ENCODE peak calls at places on chromosomes 3 and 15, in seven cellular contexts. B is Panc1, J is OCI-LY7, C is suprapubic skin, Q is nephron progenitor cell, O is brain microvascular endothelial cell, K is pancreas. W is an unnamed sample.

GRCh38 chr15:94154255-94154654 is 77.1 kb upstream of the MCTP2 start:
- DNase-seq in B (no peak), J (no peak), C (no peak), Q (no peak), O (no peak), K (no peak), W (no peak)

GRCh38 chr3:13824521-13825316 is 55.2 kb downstream of the WNT7A start:
- DNase-seq in B (no peak), J (no peak), C (peak), Q (no peak), O (no peak), K (no peak), W (no peak)

GRCh38 chr3:36373661-36374060 is 6.6 kb upstream of the STAC start:
- DNase-seq in B (no peak), J (no peak), C (no peak), Q (no peak), O (no peak), K (no peak), W (no peak)

GRCh38 chr3:176430244-176430893 is 766.9 kb downstream of the TBL1XR1 start:
- DNase-seq in B (no peak), J (peak), C (no peak), Q (peak), O (peak), K (no peak), W (no peak)

GRCh38 chr3:39105687-39106063 is 1.8 kb downstream of the GORASP1 start:
- DNase-seq in B (no peak), J (no peak), C (no peak), Q (no peak), O (no peak), K (no peak), W (no peak)

GRCh38 chr3:37093481-37093880 is 80.9 kb downstream of the LRRFIP2 start:
- DNase-seq in B (no peak), J (no peak), C (no peak), Q (no peak), O (peak), K (no peak), W (no peak)

GRCh38 chr15:45948226-45948625 is 313.4 kb downstream of the SQOR start:
- DNase-seq in B (no peak), J (no peak), C (no peak), Q (no peak), O (no peak), K (no peak), W (no peak)

GRCh38 chr3:36729204-36730056 is 34.9 kb downstream of the DCLK3 start:
- DNase-seq in B (peak), J (peak), C (no peak), Q (no peak), O (peak), K (no peak), W (no peak)

GRCh38 chr3:172276103-172276502 is 172.2 kb downstream of the GHSR start:
- DNase-seq in B (no peak), J (peak), C (no peak), Q (no peak), O (no peak), K (no peak), W (no peak)

GRCh38 chr3:79358327-79358726 is 409.5 kb downstream of the ROBO1 start:
- DNase-seq in B (no peak), J (no peak), C (no peak), Q (no peak), O (no peak), K (no peak), W (no peak)

GRCh38 chr3:129888739-129889138 is 4.8 kb downstream of the TMCC1 start:
- DNase-seq in B (peak), J (no peak), C (no peak), Q (no peak), O (peak), K (no peak), W (no peak)

GRCh38 chr15:68423359-68424028 is 8.5 kb downstream of the ITGA11 start:
- DNase-seq in B (no peak), J (no peak), C (peak), Q (no peak), O (no peak), K (no peak), W (peak)

GRCh38 chr3:46469680-46470357 is 5.1 kb upstream of the LTF start:
- DNase-seq in B (no peak), J (no peak), C (no peak), Q (no peak), O (no peak), K (peak), W (peak)

GRCh38 chr3:131846296-131846924 is 188.4 kb downstream of the CPNE4 start:
- DNase-seq in B (no peak), J (no peak), C (no peak), Q (no peak), O (no peak), K (no peak), W (no peak)

GRCh38 chr15:64635486-64635815 is 139.9 kb downstream of the RBPMS2 start:
- DNase-seq in B (no peak), J (no peak), C (no peak), Q (no peak), O (peak), K (no peak), W (no peak)

GRCh38 chr3:57755368-57756021 is 614 bp upstream of the SLMAP start:
- DNase-seq in B (no peak), J (peak), C (no peak), Q (peak), O (no peak), K (no peak), W (no peak)

GRCh38 chr15:31314380-31314779 is 12.3 kb upstream of the KLF13 start:
- DNase-seq in B (no peak), J (no peak), C (no peak), Q (no peak), O (no peak), K (no peak), W (no peak)

GRCh38 chr15:40306908-40307307 is 827 bp downstream of the PLCB2 start:
- DNase-seq in B (no peak), J (no peak), C (no peak), Q (no peak), O (no peak), K (peak), W (no peak)

GRCh38 chr3:195508185-195508584 is 34.9 kb downstream of the PPP1R2 start:
- DNase-seq in B (no peak), J (no peak), C (no peak), Q (no peak), O (no peak), K (no peak), W (no peak)

GRCh38 chr3:29239377-29239776 is 41.5 kb upstream of the RBMS3 start:
- DNase-seq in B (no peak), J (no peak), C (no peak), Q (no peak), O (peak), K (no peak), W (no peak)

GRCh38 chr3:191566469-191566868 is 105.5 kb downstream of the PYDC2 start:
- DNase-seq in B (no peak), J (no peak), C (no peak), Q (no peak), O (no peak), K (no peak), W (no peak)

GRCh38 chr3:78707094-78707493 is 1060.7 kb downstream of the ROBO1 start:
- DNase-seq in B (no peak), J (no peak), C (no peak), Q (no peak), O (no peak), K (no peak), W (no peak)

GRCh38 chr3:128969993-128970740 is 23.7 kb downstream of the CFAP92 start:
- DNase-seq in B (peak), J (peak), C (no peak), Q (peak), O (no peak), K (peak), W (no peak)

GRCh38 chr3:48155122-48155521 is 33.1 kb downstream of the CDC25A start:
- DNase-seq in B (no peak), J (peak), C (no peak), Q (no peak), O (peak), K (no peak), W (no peak)

GRCh38 chr15:33045066-33045810 is 149.3 kb downstream of the FMN1 start:
- DNase-seq in B (no peak), J (no peak), C (no peak), Q (no peak), O (no peak), K (no peak), W (no peak)

GRCh38 chr3:37912052-37912733 is 50.5 kb downstream of the CTDSPL start:
- DNase-seq in B (no peak), J (peak), C (no peak), Q (no peak), O (no peak), K (no peak), W (no peak)

GRCh38 chr3:185280572-185281365 is 26.9 kb upstream of the EHHADH start:
- DNase-seq in B (peak), J (peak), C (no peak), Q (no peak), O (peak), K (no peak), W (no peak)

GRCh38 chr3:105744202-105744601 is 124.6 kb downstream of the CBLB start:
- DNase-seq in B (no peak), J (no peak), C (no peak), Q (no peak), O (no peak), K (no peak), W (no peak)

GRCh38 chr3:40054568-40055222 is 245.3 kb downstream of the MYRIP start:
- DNase-seq in B (no peak), J (no peak), C (no peak), Q (no peak), O (no peak), K (no peak), W (no peak)

GRCh38 chr15:88646088-88646405 is 7.2 kb downstream of the ISG20 start:
- DNase-seq in B (no peak), J (no peak), C (peak), Q (no peak), O (no peak), K (no peak), W (no peak)

GRCh38 chr15:75346796-75347221 is at the start of gene NEIL1:
- DNase-seq in B (no peak), J (no peak), C (no peak), Q (no peak), O (no peak), K (no peak), W (no peak)

GRCh38 chr3:53680026-53680425 is 166.2 kb downstream of the CHDH start:
- DNase-seq in B (no peak), J (no peak), C (no peak), Q (no peak), O (no peak), K (no peak), W (no peak)

GRCh38 chr3:143668924-143669790 is 179.1 kb downstream of the SLC9A9 start:
- DNase-seq in B (no peak), J (no peak), C (no peak), Q (no peak), O (no peak), K (no peak), W (no peak)

GRCh38 chr3:128875556-128876120 is 3.8 kb upstream of the ACAD9 start:
- DNase-seq in B (peak), J (peak), C (no peak), Q (peak), O (peak), K (peak), W (no peak)

DNA sequence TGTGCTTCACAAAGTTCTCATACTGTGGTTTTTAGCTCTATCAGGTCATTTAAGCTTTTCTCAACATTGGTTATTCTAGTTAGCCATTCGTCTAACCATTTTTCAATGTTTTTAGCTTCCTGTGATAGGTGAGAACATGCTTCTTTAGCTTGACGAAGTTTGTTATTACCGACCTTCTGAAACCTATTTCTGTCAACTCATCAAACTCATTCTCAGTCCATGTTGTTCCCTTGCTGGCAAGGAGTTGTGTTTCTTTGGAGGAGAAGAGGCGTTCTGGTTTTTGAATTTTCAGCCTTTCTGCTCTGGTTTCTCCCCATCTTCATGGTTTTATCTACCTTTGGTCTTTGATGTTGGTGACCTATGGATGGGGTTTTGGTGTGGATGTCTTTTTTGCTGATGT is 120.9 kb downstream of the NFKBIZ start:
- DNase-seq in B (no peak), J (no peak), C (no peak), Q (no peak), O (no peak), K (no peak), W (no peak)
- TF ChIP-seq CTCF in B (no peak), J (no peak), C (no peak), Q (no peak), O (no peak), K (no peak), W (no peak)

DNA sequence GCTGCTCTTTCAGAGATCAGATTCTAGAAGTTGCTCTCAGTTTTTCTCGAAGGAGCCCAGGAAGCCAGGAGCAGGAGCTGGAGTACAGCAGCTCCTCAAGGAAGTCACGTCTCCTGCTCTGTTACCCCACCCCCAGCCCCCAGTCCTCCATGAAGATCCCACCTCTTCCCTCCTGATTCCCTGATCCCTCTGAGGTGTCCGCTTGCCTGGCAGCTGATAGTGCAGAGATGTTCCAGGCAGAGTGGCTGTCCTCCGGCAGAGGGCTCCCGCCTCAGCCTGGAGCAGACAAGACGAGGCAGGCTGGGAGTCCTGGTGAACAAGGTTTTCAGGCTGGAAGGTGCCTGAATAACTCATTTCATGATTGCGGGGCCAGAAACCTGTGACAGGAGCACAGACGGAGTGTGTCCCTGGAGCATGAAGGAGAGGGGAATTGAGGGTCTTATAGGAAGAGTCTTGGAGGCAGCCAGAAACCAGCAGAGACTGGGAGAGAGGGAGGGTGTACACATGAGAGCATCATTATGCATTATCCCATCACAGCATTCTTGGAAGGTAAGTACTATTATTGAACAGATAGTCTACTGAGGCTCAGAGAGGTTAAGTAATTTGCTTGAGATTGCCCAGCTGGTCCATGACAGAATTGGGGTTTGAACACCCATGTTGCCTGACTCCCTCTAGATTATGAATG is 1.2 kb downstream of the HRH1 start:
- DNase-seq in B (peak), J (no peak), C (peak), Q (peak), O (peak), K (peak), W (peak)
- TF ChIP-seq CTCF in B (peak), J (no peak), C (peak), Q (peak), O (peak), K (no peak), W (peak)

GRCh38 chr3:134752761-134753461 is 42.1 kb upstream of the EPHB1 start:
- DNase-seq in B (no peak), J (no peak), C (no peak), Q (no peak), O (no peak), K (no peak), W (peak)

GRCh38 chr3:134755821-134756220 is 39.2 kb upstream of the EPHB1 start:
- DNase-seq in B (no peak), J (no peak), C (no peak), Q (no peak), O (no peak), K (no peak), W (peak)

GRCh38 chr3:134754768-134755559 is 40.1 kb upstream of the EPHB1 start:
- DNase-seq in B (peak), J (peak), C (no peak), Q (peak), O (peak), K (peak), W (peak)

GRCh38 chr3:134751831-134752230 is 43.2 kb upstream of the EPHB1 start:
- DNase-seq in B (no peak), J (no peak), C (no peak), Q (no peak), O (peak), K (no peak), W (no peak)

GRCh38 chr3:134753999-134754742 is 40.9 kb upstream of the EPHB1 start:
- DNase-seq in B (no peak), J (no peak), C (no peak), Q (no peak), O (no peak), K (no peak), W (peak)
- TF ChIP-seq CTCF in B (no peak), J (no peak), C (no peak), Q (no peak), O (peak), K (no peak), W (no peak)

GRCh38 chr15:41489641-41490040 is 4.0 kb upstream of the ITPKA start:
- DNase-seq in B (no peak), J (no peak), C (no peak), Q (no peak), O (no peak), K (no peak), W (no peak)

GRCh38 chr15:41492597-41493204 is 973 bp upstream of the ITPKA start:
- DNase-seq in B (no peak), J (no peak), C (no peak), Q (no peak), O (no peak), K (no peak), W (no peak)

GRCh38 chr15:41491889-41492288 is 1.8 kb upstream of the ITPKA start:
- DNase-seq in B (no peak), J (no peak), C (no peak), Q (no peak), O (no peak), K (no peak), W (no peak)

GRCh38 chr15:41487802-41488201 is 5.9 kb upstream of the ITPKA start:
- DNase-seq in B (no peak), J (no peak), C (no peak), Q (no peak), O (no peak), K (no peak), W (no peak)

GRCh38 chr15:41490355-41490754 is 3.3 kb upstream of the ITPKA start:
- DNase-seq in B (peak), J (no peak), C (no peak), Q (no peak), O (peak), K (no peak), W (no peak)
- TF ChIP-seq CTCF in B (no peak), J (no peak), C (no peak), Q (no peak), O (no peak), K (no peak), W (no peak)

GRCh38 chr3:73270839-73271483 is 209.5 kb downstream of the EBLN2 start:
- DNase-seq in B (no peak), J (no peak), C (no peak), Q (no peak), O (no peak), K (no peak), W (no peak)
- TF ChIP-seq CTCF in B (no peak), J (no peak), C (no peak), Q (no peak), O (no peak), K (no peak), W (no peak)

GRCh38 chr3:9806688-9807589 is 3.1 kb upstream of the TTLL3 start:
- DNase-seq in B (no peak), J (no peak), C (no peak), Q (no peak), O (no peak), K (peak), W (no peak)

GRCh38 chr3:9809239-9809614 is 835 bp upstream of the TTLL3 start:
- DNase-seq in B (no peak), J (no peak), C (no peak), Q (no peak), O (no peak), K (no peak), W (no peak)

GRCh38 chr3:9807981-9808344 is 2.1 kb upstream of the TTLL3 start:
- DNase-seq in B (no peak), J (no peak), C (no peak), Q (no peak), O (no peak), K (no peak), W (no peak)

GRCh38 chr3:9809615-9810356 is at the start of gene TTLL3:
- DNase-seq in B (no peak), J (peak), C (peak), Q (peak), O (peak), K (peak), W (peak)

DNA sequence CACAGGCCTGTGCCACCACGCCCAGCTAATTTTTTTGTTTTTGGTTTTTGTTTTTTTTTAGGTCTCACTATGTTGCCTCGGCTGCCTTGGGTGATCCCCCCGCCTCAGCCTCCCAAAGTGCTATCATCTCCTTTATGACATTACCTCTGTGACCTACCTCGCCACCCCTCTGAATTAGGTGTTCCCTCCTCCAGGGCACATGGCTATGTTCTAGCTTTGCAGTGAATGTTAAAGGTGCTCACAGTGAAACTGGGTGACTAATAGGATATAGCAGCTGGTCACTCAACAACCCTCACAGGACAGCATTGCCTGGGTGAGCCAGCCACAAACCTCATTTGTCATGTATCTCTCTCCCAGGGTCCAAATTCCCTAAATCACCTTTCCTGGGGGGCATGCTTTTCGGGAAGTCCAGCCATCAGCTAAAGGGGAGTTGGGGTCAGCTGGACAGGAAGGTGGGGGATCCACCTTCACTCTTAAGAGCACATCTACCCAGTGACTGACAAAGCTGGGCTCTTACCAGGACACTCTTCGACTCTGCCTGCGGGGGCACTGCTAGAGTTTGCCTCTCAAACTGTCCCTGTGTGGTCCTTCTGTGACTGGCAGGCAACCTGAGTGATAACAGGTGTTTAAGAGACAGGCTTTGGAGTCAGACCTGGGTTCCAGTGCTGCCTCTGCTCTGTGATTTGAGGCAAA is 1.6 kb upstream of the TTLL3 start:
- DNase-seq in B (no peak), J (peak), C (no peak), Q (peak), O (peak), K (no peak), W (no peak)
- TF ChIP-seq CTCF in B (no peak), J (peak), C (no peak), Q (no peak), O (peak), K (no peak), W (peak)

GRCh38 chr3:117104792-117105191 is 395.2 kb downstream of the TUSC7 start:
- DNase-seq in B (no peak), J (no peak), C (no peak), Q (no peak), O (peak), K (no peak), W (no peak)

GRCh38 chr3:117101697-117102096 is 392.1 kb downstream of the TUSC7 start:
- DNase-seq in B (no peak), J (no peak), C (no peak), Q (no peak), O (no peak), K (no peak), W (no peak)

GRCh38 chr3:117104381-117104780 is 394.8 kb downstream of the TUSC7 start:
- DNase-seq in B (no peak), J (no peak), C (no peak), Q (no peak), O (no peak), K (no peak), W (no peak)

GRCh38 chr3:117102441-117102840 is 392.9 kb downstream of the TUSC7 start:
- DNase-seq in B (no peak), J (no peak), C (no peak), Q (no peak), O (no peak), K (no peak), W (no peak)

GRCh38 chr3:117103645-117104044 is 394.1 kb downstream of the TUSC7 start:
- DNase-seq in B (no peak), J (no peak), C (no peak), Q (no peak), O (no peak), K (no peak), W (no peak)
- TF ChIP-seq CTCF in B (no peak), J (no peak), C (no peak), Q (no peak), O (peak), K (no peak), W (peak)